ENCODE peak calls at places on chromosomes 1 and 21, in ten cellular contexts. Z, F, L, X, Y, G, B, R, D and C are unnamed samples.

GRCh38 chr1:9845914-9846313 is 22.1 kb upstream of the CLSTN1 start:
- DNase-seq in F (no peak), D (no peak), Y (no peak), B (no peak), R (no peak), Z (no peak), G (no peak), L (no peak), X (no peak), C (no peak)

GRCh38 chr1:40897499-40897898 is 35.3 kb upstream of the CITED4 start:
- DNase-seq in Z (peak; percentile 33), R (no peak), G (no peak), B (no peak), L (no peak), F (no peak), D (no peak), Y (no peak), X (no peak), C (no peak)

GRCh38 chr21:31974454-31974985 is 101.7 kb downstream of the HUNK start:
- DNase-seq in R (peak; percentile 5), G (no peak), D (no peak), L (no peak), Z (no peak), F (no peak), B (no peak), Y (no peak), X (no peak), C (no peak)

GRCh38 chr1:27979151-27979858 is 19.5 kb downstream of the XKR8 start:
- DNase-seq in X (peak; percentile 35), B (no peak), L (no peak), R (no peak), Z (peak; percentile 58), D (peak; percentile 12), G (no peak), Y (no peak), F (no peak), C (no peak)

GRCh38 chr1:246106342-246106763 is 400.7 kb downstream of the SMYD3 start:
- DNase-seq in D (no peak), L (no peak), B (no peak), X (no peak), Z (peak; percentile 55), G (no peak), F (no peak), R (no peak), Y (no peak), C (no peak)

GRCh38 chr1:117757668-117758067 is 151.8 kb downstream of the TENT5C start:
- DNase-seq in D (no peak), R (no peak), B (no peak), Y (no peak), F (peak; percentile 23), G (no peak), L (no peak), Z (peak; percentile 56), X (no peak), C (no peak)

GRCh38 chr21:43302356-43302700 is 124.6 kb downstream of the SIK1 start:
- DNase-seq in D (no peak), F (no peak), G (no peak), Z (no peak), Y (no peak), R (no peak), B (no peak), X (no peak), L (no peak), C (no peak)

GRCh38 chr1:30405631-30406212 is 317.7 kb downstream of the MATN1 start:
- DNase-seq in B (no peak), F (no peak), Z (no peak), L (no peak), G (no peak), Y (no peak), R (no peak), X (no peak), D (no peak), C (no peak)

GRCh38 chr1:3717041-3717714 is 35.1 kb upstream of the CCDC27 start:
- DNase-seq in R (no peak), Y (no peak), L (no peak), X (no peak), D (no peak), Z (no peak), G (peak; percentile 32), F (no peak), B (no peak), C (no peak)

GRCh38 chr1:20219991-20220390 is 33.7 kb upstream of the PLA2G2C start:
- DNase-seq in Z (no peak), L (no peak), R (no peak), D (no peak), X (no peak), F (no peak), G (no peak), B (no peak), Y (no peak), C (no peak)

GRCh38 chr1:239098400-239099037 is 287.8 kb upstream of the CHRM3 start:
- DNase-seq in F (no peak), L (no peak), Y (no peak), B (no peak), D (no peak), R (no peak), X (no peak), G (no peak), Z (no peak), C (no peak)